ENCODE peak calls at places on chromosomes 6 and 20, in four cellular contexts. R is H1, N is HepG2, E is GM12878. T is an unnamed sample.
A peak's percentile ranks its signal among the peaks of the same experiment; 100 is the strongest.

GRCh38 chr20:5835234-5835845 is 85.1 kb downstream of the SHLD1 start:
- DNase-seq in R (no peak), N (peak; percentile 78), E (no peak), T (no peak)

GRCh38 chr6:131858765-131859490 is 51.1 kb downstream of the ENPP1 start:
- DNase-seq in R (no peak), N (no peak), E (no peak), T (no peak)

GRCh38 chr6:51152594-51152993 is 333.9 kb downstream of the TFAP2B start:
- DNase-seq in R (no peak), N (no peak), E (no peak), T (no peak)

GRCh38 chr6:157019115-157019628 is 242.0 kb downstream of the ARID1B start:
- DNase-seq in R (no peak), N (peak; percentile 14), E (no peak), T (no peak)

GRCh38 chr6:96939019-96939805 is 14.7 kb downstream of the KLHL32 start:
- DNase-seq in R (no peak), N (no peak), E (no peak), T (no peak)

GRCh38 chr6:34239240-34239825 is 2.7 kb downstream of the HMGA1 start:
- DNase-seq in R (no peak), N (no peak), E (no peak), T (no peak)

GRCh38 chr6:143194095-143194589 is 133.5 kb downstream of the AIG1 start:
- DNase-seq in R (no peak), N (no peak), E (no peak), T (no peak)

GRCh38 chr20:53389516-53389915 is 204.1 kb downstream of the ZNF217 start:
- DNase-seq in R (no peak), N (no peak), E (no peak), T (no peak)

GRCh38 chr6:70037445-70037844 is 171.1 kb downstream of the COL19A1 start:
- DNase-seq in R (no peak), N (no peak), E (no peak), T (no peak)
- TF ChIP-seq SUZ12 in R (no peak), N (no peak), E (no peak), T (no peak)

DNA sequence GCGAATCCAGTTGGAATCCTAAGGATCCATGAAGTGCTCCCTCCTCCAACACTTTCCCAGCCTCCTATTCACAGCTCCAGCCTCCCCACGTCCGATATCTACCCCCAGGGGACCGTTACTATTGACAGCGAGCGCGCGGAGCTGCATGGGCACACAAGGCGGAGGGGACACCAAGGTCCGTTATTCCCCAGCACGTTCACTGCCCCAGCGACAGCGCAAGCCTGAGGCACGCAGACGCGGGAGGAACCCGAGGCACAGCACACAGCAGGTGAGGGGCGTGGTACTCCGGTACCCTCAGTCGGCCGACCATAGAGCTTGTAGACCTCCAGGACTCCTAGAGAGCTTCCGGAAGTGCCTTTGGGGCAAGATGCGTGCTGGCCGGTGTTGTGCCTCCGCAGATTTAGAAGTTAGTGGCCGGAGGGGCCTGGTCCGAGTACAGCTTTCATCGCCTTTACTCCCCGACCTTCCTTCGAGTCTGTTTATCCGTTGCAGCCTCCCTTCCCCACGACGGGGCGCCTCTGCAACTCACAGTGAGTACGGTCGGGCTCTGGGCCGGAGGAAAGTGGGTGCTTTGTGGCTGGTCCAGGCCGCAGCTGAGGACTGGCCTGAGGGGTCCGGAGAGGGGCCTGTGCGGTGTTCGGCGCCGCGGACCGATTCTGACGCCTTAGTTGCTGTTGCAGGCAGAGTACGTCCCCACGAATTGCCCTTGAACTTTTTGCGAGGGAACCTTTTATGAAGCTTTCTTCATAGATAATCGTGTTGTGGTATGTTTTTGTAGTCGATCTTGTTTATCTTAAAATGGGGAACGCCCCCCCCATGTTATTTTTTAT is at the start of gene ZKSCAN8:
- DNase-seq in R (peak; percentile 90), N (peak; percentile 97), E (peak; percentile 78), T (peak; percentile 74)
- H3K4me1 ChIP-seq in R (peaks cover 8% of the 10 kb centered on the region), N (peaks cover 38% of the 10 kb centered on the region), E (peaks cover 18% of the 10 kb centered on the region), T (no peaks in the 10 kb centered on the region)

DNA sequence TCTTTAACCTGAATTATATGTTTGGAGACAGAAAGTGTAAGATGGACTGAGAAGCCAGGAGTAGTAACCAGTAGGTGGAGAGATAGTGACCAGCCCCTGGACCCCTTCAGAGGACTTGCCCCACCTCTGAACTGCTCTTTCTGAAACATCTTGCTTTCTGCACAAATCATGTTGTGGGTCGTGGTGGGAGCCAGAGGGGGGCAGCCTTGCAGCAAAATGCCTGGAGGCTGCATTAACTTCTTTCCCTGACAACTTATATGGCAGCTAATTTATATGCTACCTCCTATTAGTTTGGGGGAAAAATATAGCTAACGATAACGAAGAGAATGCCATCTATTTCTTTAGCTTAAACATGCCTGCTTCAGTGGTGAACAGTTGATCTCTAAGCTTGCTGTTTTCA is 859.8 kb downstream of the MAFB start:
- DNase-seq in R (peak; percentile 53), N (no peak), E (no peak), T (peak; percentile 27)
- TF ChIP-seq SUZ12 in R (no peak), N (no peak), E (no peak), T (no peak)

GRCh38 chr6:5995705-5996686 is 10.7 kb downstream of the NRN1 start:
- DNase-seq in R (peak; percentile 85), N (peak; percentile 39), E (no peak), T (no peak)

GRCh38 chr6:5998741-5999687 is 7.7 kb downstream of the NRN1 start:
- DNase-seq in R (peak; percentile 84), N (no peak), E (no peak), T (no peak)

GRCh38 chr6:5998236-5998635 is 8.5 kb downstream of the NRN1 start:
- DNase-seq in R (no peak), N (no peak), E (no peak), T (no peak)

GRCh38 chr6:5996701-5997419 is 9.9 kb downstream of the NRN1 start:
- DNase-seq in R (peak; percentile 72), N (no peak), E (no peak), T (no peak)

DNA sequence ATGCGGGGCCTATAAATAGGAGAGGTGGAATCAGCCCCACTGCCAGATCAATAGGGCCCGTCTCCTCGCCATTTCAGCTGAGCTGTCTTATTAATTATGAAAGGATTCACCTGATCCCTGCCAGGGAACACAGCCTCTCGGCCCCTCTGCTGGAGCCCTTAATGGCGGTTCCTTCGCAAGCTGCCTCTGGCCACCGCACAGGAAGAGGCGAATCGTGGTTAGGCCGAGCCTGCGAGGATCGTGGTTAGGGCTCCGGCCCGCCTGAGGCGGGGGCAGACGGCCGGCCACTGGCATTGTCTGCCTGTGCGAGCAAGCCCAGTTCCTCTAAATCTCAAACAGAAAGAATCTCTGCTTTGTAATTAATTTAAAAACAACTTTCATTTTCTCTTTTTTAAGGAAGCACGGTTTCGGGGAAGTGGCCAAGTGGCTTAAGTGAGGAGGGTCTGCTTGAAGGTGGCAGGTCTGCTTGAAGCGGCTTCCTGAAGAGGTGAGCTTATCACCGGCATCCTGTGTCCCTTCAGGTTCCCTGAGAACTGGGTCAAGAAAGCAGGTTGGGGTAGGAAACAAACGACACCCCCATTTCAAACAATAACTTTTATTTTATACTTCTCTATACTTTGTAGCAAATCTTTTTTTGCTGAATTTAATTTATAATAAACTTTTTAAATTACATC is 9.2 kb downstream of the NRN1 start:
- DNase-seq in R (no peak), N (no peak), E (no peak), T (no peak)
- H3K4me1 ChIP-seq in R (peaks cover 39% of the 10 kb centered on the region), N (peaks cover 14% of the 10 kb centered on the region), E (no peaks in the 10 kb centered on the region), T (peaks cover 11% of the 10 kb centered on the region)

GRCh38 chr6:4971851-4972250 is 32.0 kb downstream of the RPP40 start:
- DNase-seq in R (no peak), N (no peak), E (no peak), T (no peak)

GRCh38 chr6:4969609-4970285 is 34.1 kb downstream of the RPP40 start:
- DNase-seq in R (no peak), N (no peak), E (no peak), T (no peak)

GRCh38 chr6:4973415-4973814 is 30.4 kb downstream of the RPP40 start:
- DNase-seq in R (no peak), N (no peak), E (no peak), T (no peak)

GRCh38 chr6:4972438-4972837 is 31.4 kb downstream of the RPP40 start:
- DNase-seq in R (no peak), N (no peak), E (no peak), T (no peak)

DNA sequence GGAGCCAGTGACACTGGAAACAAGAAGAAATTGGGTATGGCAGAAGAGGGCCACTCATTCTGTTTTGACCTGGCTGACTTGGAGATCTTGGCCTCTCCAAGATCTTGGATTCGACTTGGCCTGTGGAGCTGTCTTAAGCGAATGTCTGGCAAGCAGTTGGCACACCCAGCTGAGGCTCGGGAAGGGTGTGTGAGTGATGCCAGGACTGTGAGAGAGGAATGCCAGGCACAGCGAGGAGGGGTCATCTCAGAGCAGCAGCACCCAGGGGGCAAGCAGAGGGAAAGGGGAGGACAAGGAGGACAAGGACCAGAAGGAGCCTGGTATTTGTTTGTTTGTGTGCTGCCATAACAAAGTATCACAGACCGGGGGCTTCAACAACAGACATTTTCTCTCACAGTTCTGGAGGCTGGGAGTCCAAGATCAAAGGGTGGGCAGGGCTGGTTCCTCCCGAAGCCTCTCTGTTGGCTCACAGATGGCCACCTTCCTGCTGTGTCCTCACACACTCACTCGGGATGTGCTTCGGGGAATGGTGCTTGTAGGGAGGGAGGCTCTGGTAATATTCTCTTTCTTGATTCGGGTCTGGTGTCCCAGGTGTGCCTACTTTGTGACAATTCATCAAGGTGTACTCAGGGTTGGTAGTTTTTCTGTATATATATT is 33.0 kb downstream of the RPP40 start:
- DNase-seq in R (no peak), N (no peak), E (no peak), T (no peak)
- TF ChIP-seq SUZ12 in R (no peak), N (no peak), E (no peak), T (no peak)

DNA sequence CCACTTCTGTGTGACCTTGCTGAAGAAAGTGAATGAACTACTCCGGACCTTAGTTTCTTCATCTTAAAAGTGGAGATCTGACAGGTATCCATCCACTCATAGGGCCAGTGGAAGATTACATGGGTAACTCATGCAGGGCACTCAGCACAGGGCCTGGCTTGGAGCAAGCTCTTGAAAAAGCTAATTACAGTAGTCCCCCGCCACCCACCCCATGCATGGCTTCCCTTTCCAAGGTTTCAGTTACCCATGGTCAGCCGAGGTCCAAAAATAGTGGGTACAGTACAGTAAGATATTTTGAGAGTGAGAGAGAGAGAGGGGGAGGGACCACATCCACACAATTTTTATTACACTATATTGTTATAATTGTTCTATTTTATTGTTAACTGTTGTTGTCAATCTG is 7.1 kb upstream of the PMEPA1 start:
- DNase-seq in R (no peak), N (no peak), E (no peak), T (no peak)
- H3K4me1 ChIP-seq in R (peaks cover 3% of the 10 kb centered on the region), N (no peaks in the 10 kb centered on the region), E (no peaks in the 10 kb centered on the region), T (no peaks in the 10 kb centered on the region)

GRCh38 chr6:165573671-165574070 is 89.4 kb downstream of the PDE10A start:
- DNase-seq in R (no peak), N (no peak), E (no peak), T (no peak)
- TF ChIP-seq SUZ12 in R (no peak), N (no peak), E (no peak), T (no peak)